ENCODE peak calls at places on chromosomes 16 and 17, in ten cellular contexts. V is NCI-H1092; O is kidney tubule cell; M is stimulated activated CD8-positive, alpha-beta memory T cell treated with anti-CD3 and anti-CD28 coated beads, Interleukin-12 subunit alpha, Interleukin-12 subunit beta, amount 100 ng/mL, for 4 hours; C is activated CD4-positive, alpha-beta T cell treated with anti-CD3 and anti-CD28 coated beads, Interleukin-2, amount 50 U/mL, for 48 hours; J is endodermal cell; W is breast epithelium; F is heart left ventricle; R is GM23338; B is ecto neural progenitor cell. Q is an unnamed sample.
A peak's percentile ranks its signal among the peaks of the same experiment; 100 is the strongest.

GRCh38 chr17:42623732-42624596 is 14.5 kb downstream of the TUBG1 start:
- DNase-seq in V (no peak), O (peak; percentile 25), M (no peak), C (no peak), J (no peak), W (no peak), F (no peak), R (no peak), B (no peak), Q (no peak)

GRCh38 chr17:5011928-5012327 is 14.2 kb downstream of the KIF1C start:
- DNase-seq in V (no peak), O (peak; percentile 47), M (no peak), C (peak; percentile 48), J (no peak), W (no peak), F (no peak), R (no peak), B (no peak), Q (no peak)

GRCh38 chr17:64938925-64939474 is 19.7 kb upstream of the LRRC37A3 start:
- DNase-seq in V (no peak), O (peak; percentile 54), M (peak; percentile 20), C (peak; percentile 54), J (peak; percentile 93), W (no peak), F (peak; percentile 46), R (peak; percentile 76), B (peak; percentile 82), Q (peak; percentile 78)

GRCh38 chr16:89823087-89823823 is 5.0 kb upstream of the SPIRE2 start:
- DNase-seq in V (peak; percentile 78), O (no peak), M (no peak), C (no peak), J (peak; percentile 76), W (no peak), F (no peak), R (peak; percentile 61), B (no peak), Q (peak; percentile 60)

GRCh38 chr16:75928295-75928694 is 202.0 kb upstream of the CPHXL start:
- DNase-seq in V (no peak), O (no peak), M (no peak), C (no peak), J (no peak), W (no peak), F (no peak), R (no peak), B (no peak), Q (no peak)

GRCh38 chr17:76414334-76415295 is 30.2 kb downstream of the SPHK1 start:
- DNase-seq in V (peak; percentile 86), O (no peak), M (no peak), C (no peak), J (no peak), W (no peak), F (peak; percentile 91), R (no peak), B (no peak), Q (peak; percentile 70)

GRCh38 chr17:50425682-50426471 is at the start of gene ACSF2:
- DNase-seq in V (no peak), O (peak; percentile 60), M (peak; percentile 37), C (peak; percentile 68), J (peak; percentile 92), W (peak; percentile 72), F (peak; percentile 81), R (peak; percentile 71), B (peak; percentile 84), Q (peak; percentile 34)

GRCh38 chr17:40996829-40997228 is 2.9 kb upstream of the KRTAP3-3 start:
- DNase-seq in V (no peak), O (no peak), M (no peak), C (no peak), J (no peak), W (no peak), F (no peak), R (no peak), B (no peak), Q (no peak)

GRCh38 chr17:38451840-38452529 is 23.7 kb downstream of the ARHGAP23 start:
- DNase-seq in V (no peak), O (peak; percentile 61), M (no peak), C (no peak), J (peak; percentile 96), W (peak; percentile 37), F (no peak), R (peak; percentile 95), B (peak; percentile 79), Q (peak; percentile 82)

GRCh38 chr17:39014795-39015545 is 47.8 kb upstream of the FBXO47 start:
- DNase-seq in V (no peak), O (no peak), M (no peak), C (no peak), J (no peak), W (no peak), F (peak; percentile 39), R (no peak), B (no peak), Q (peak; percentile 79)

GRCh38 chr17:76547183-76547641 is 7.4 kb downstream of the PRCD start:
- DNase-seq in V (peak; percentile 69), O (peak; percentile 73), M (no peak), C (peak; percentile 48), J (peak; percentile 91), W (no peak), F (peak; percentile 75), R (peak; percentile 92), B (peak; percentile 75), Q (peak; percentile 64)

GRCh38 chr17:33534063-33534462 is 241.0 kb upstream of the ASIC2 start:
- DNase-seq in V (no peak), O (no peak), M (no peak), C (no peak), J (no peak), W (no peak), F (no peak), R (no peak), B (no peak), Q (no peak)